ENCODE peak calls at places on chromosome 10, in five cellular contexts. J is GM23338, P is Peyer's patch, Y is Caco-2, H is OCI-LY7. A is an unnamed sample.

GRCh38 chr10:20492447-20492846 is 404.7 kb downstream of the NEBL start:
- DNase-seq in J (peak; percentile 28), P (no peak), Y (peak; percentile 45), H (no peak), A (no peak)

GRCh38 chr10:88743999-88744398 is 15.8 kb upstream of the LIPN start:
- DNase-seq in J (peak; percentile 46), P (peak; percentile 55), Y (no peak), H (no peak), A (no peak)

GRCh38 chr10:133292919-133293809 is 15.5 kb downstream of the TUBGCP2 start:
- DNase-seq in J (no peak), P (no peak), Y (no peak), H (no peak), A (peak; percentile 19)

GRCh38 chr10:68759223-68759863 is 38.3 kb downstream of the CCAR1 start:
- DNase-seq in J (no peak), P (no peak), Y (no peak), H (no peak), A (no peak)

GRCh38 chr10:127310932-127311331 is 114.5 kb upstream of the INSYN2A start:
- DNase-seq in J (no peak), P (no peak), Y (no peak), H (no peak), A (no peak)

GRCh38 chr10:114544045-114544659 is 113.9 kb downstream of the ABLIM1 start:
- DNase-seq in J (no peak), P (no peak), Y (no peak), H (peak; percentile 96), A (no peak)

GRCh38 chr10:11472158-11472753 is 139.2 kb downstream of the USP6NL start:
- DNase-seq in J (peak; percentile 89), P (no peak), Y (peak; percentile 71), H (peak; percentile 73), A (peak; percentile 53)

GRCh38 chr10:78602201-78602917 is 466.4 kb upstream of the ZMIZ1 start:
- DNase-seq in J (no peak), P (no peak), Y (no peak), H (no peak), A (no peak)

GRCh38 chr10:8913720-8914119 is 859.2 kb downstream of the GATA3 start:
- DNase-seq in J (no peak), P (no peak), Y (no peak), H (no peak), A (no peak)

GRCh38 chr10:77409697-77410471 is 227.7 kb downstream of the KCNMA1 start:
- DNase-seq in J (no peak), P (peak; percentile 90), Y (peak; percentile 76), H (no peak), A (no peak)

GRCh38 chr10:78028438-78029293 is 649 bp downstream of the POLR3A start:
- DNase-seq in J (peak; percentile 53), P (peak; percentile 69), Y (peak; percentile 58), H (peak; percentile 15), A (peak; percentile 71)

GRCh38 chr10:111083222-111084095 is 6.6 kb downstream of the ADRA2A start:
- DNase-seq in J (no peak), P (no peak), Y (no peak), H (no peak), A (no peak)

GRCh38 chr10:84012831-84013458 is 126.4 kb upstream of the GHITM start:
- DNase-seq in J (no peak), P (no peak), Y (no peak), H (no peak), A (no peak)

GRCh38 chr10:3812141-3812540 is 27.1 kb upstream of the KLF6 start:
- DNase-seq in J (no peak), P (no peak), Y (no peak), H (no peak), A (no peak)
- H3K4me1 ChIP-seq in J (no peaks in the 10 kb centered on the region), P (peaks cover 49% of the 10 kb centered on the region), Y (peaks cover 71% of the 10 kb centered on the region), H (peaks cover 52% of the 10 kb centered on the region), A (peaks cover 44% of the 10 kb centered on the region)

GRCh38 chr10:106908225-106908624 is 256.3 kb downstream of the SORCS1 start:
- DNase-seq in J (no peak), P (no peak), Y (no peak), H (no peak), A (no peak)
- H3K4me1 ChIP-seq in J (peaks cover 57% of the 10 kb centered on the region), P (no peaks in the 10 kb centered on the region), Y (no peaks in the 10 kb centered on the region), H (no peaks in the 10 kb centered on the region), A (no peaks in the 10 kb centered on the region)

DNA sequence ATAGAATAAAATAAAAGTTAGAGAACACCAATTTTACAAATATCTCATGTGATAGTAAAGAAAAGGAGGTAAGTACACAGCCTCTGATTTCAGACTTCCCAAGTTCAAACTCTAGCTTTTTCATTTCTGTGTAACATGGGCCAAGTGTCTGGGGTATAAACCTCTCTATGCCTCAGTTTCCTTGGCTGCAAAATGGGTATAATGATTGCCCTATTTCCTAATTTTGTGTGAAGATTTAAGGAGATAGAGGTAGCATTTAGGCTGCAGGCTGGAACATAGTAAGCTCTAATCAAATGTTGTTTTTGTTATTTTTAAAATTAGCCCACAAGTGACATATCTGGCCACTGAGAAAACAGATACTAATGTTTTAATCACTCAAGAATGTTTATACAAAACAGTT is 26.1 kb upstream of the EPC1 start:
- DNase-seq in J (no peak), P (no peak), Y (no peak), H (no peak), A (no peak)
- H3K4me1 ChIP-seq in J (no peaks in the 10 kb centered on the region), P (peaks cover 15% of the 10 kb centered on the region), Y (no peaks in the 10 kb centered on the region), H (peaks cover 6% of the 10 kb centered on the region), A (peaks cover 25% of the 10 kb centered on the region)

GRCh38 chr10:52135101-52135500 is 179.0 kb upstream of the DKK1 start:
- DNase-seq in J (no peak), P (no peak), Y (no peak), H (no peak), A (no peak)

GRCh38 chr10:52128056-52128683 is 185.9 kb upstream of the DKK1 start:
- DNase-seq in J (peak; percentile 41), P (no peak), Y (no peak), H (no peak), A (no peak)

DNA sequence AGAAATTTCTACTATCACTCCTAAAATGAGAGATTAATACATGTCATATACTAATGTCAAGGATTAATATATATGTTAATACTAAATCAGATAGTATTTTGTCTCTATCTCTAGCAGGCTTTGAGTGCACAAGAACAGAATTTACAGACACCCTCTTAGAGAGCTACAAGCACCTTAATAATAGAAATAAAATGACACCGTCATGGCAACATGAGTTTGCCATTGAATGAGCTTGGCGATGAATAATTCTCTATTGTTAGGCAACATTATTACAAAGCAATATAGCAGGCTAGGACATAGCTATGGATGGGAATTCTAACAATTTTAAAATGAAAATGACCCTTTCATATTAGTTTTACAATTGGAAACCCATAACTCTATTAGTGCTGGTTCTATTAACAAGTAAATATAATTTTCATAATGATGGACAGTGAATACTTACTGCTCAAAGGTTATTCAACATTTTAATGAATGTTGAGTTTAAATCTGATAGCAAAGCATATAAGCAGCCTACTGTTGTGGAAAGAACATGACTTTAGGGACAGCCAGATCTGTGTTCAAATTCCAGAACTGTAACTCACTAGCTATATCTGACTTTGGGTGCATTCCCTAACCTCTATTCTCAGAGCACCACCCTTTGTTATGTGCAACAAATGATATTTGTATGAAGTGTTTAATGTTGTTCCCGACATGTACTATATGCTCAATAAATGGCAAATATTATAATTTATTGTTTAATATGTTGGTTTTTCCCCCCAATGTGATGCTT is 184.5 kb upstream of the DKK1 start:
- DNase-seq in J (no peak), P (no peak), Y (no peak), H (no peak), A (no peak)
- H3K4me1 ChIP-seq in J (peaks cover 8% of the 10 kb centered on the region), P (no peaks in the 10 kb centered on the region), Y (no peaks in the 10 kb centered on the region), H (no peaks in the 10 kb centered on the region), A (no peaks in the 10 kb centered on the region)

GRCh38 chr10:87094373-87095240 is at the start of the genes GLUD1 and SHLD2:
- DNase-seq in J (peak; percentile 95), P (peak; percentile 95), Y (peak; percentile 96), H (peak; percentile 94), A (peak; percentile 94)
- H3K4me1 ChIP-seq in J (peaks cover 19% of the 10 kb centered on the region), P (peaks cover 41% of the 10 kb centered on the region), Y (peaks cover 33% of the 10 kb centered on the region), H (peaks cover 44% of the 10 kb centered on the region), A (peaks cover 33% of the 10 kb centered on the region)

GRCh38 chr10:86220626-86221025 is 146.0 kb downstream of the GRID1 start:
- DNase-seq in J (no peak), P (peak; percentile 24), Y (no peak), H (no peak), A (no peak)

GRCh38 chr10:86219271-86219670 is 147.3 kb downstream of the GRID1 start:
- DNase-seq in J (no peak), P (peak; percentile 29), Y (no peak), H (no peak), A (no peak)

GRCh38 chr10:86217386-86218080 is 149.1 kb downstream of the GRID1 start:
- DNase-seq in J (no peak), P (no peak), Y (no peak), H (no peak), A (no peak)

GRCh38 chr10:86218160-86218559 is 148.4 kb downstream of the GRID1 start:
- DNase-seq in J (no peak), P (peak; percentile 22), Y (no peak), H (no peak), A (no peak)

DNA sequence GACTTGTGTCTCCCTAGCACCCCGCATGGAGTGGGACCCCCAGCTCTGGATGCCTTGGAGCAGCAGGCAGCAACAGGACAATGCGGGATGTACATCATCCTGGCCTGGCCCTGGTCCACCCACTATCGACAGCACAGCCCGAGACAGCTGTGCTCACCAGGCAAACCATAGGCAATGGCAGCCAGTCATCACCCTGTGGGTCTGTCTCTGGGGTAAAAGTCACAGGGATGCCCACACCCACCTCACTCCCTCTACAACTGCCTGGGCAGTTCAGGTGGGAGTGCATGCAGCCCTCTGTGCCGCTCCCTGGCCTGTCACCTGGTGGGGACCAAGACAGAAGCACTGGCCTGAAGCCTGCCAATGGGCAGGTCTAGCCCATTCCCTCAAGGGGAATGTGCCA is 147.8 kb downstream of the GRID1 start:
- DNase-seq in J (no peak), P (peak; percentile 22), Y (no peak), H (no peak), A (no peak)
- H3K4me1 ChIP-seq in J (no peaks in the 10 kb centered on the region), P (no peaks in the 10 kb centered on the region), Y (no peaks in the 10 kb centered on the region), H (no peaks in the 10 kb centered on the region), A (no peaks in the 10 kb centered on the region)

GRCh38 chr10:47101807-47102206 is 190.6 kb downstream of the PTPN20 start:
- DNase-seq in J (no peak), P (no peak), Y (no peak), H (no peak), A (no peak)

GRCh38 chr10:47107226-47107625 is 192.8 kb upstream of the GDF10 start:
- DNase-seq in J (no peak), P (no peak), Y (no peak), H (no peak), A (no peak)

GRCh38 chr10:47104786-47105385 is 193.7 kb downstream of the PTPN20 start:
- DNase-seq in J (no peak), P (no peak), Y (no peak), H (no peak), A (no peak)

GRCh38 chr10:47101196-47101595 is 190.0 kb downstream of the PTPN20 start:
- DNase-seq in J (no peak), P (no peak), Y (no peak), H (no peak), A (no peak)

DNA sequence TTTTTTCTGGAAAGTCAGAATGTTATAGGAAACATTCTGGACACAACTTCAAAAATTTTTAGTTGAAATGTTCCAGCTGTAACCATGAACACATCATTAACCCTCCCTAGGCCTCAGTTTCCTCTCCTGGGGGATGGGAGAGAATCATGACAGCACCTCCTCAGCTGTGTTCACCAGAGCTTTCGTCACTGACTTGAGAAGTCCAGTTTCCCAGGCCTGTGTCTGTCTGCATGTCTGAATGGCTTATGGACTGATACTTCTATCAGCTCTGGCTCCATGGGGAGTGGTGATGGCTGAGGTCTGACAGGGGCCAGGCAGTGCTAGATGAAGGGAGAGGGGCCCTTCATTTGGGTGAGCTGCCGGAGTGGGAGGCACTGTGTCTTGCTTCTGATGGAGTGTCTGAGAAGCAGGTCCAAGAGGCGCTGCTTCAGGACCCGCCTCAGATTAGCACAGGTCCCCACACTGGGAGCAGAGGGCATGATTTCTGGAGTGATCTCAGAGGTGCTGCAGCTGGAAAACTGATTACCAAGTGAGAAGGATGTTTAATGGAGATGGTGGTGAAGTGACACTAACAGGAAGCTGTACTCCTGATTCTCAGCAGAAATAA is 193.0 kb downstream of the PTPN20 start:
- DNase-seq in J (no peak), P (no peak), Y (no peak), H (no peak), A (peak; percentile 24)
- H3K4me1 ChIP-seq in J (no peaks in the 10 kb centered on the region), P (no peaks in the 10 kb centered on the region), Y (no peaks in the 10 kb centered on the region), H (no peaks in the 10 kb centered on the region), A (peaks cover 26% of the 10 kb centered on the region)

A was measured in adipocyte.